ENCODE peak calls at places on chromosome X, in seven cellular contexts. M is Peyer's patch, U is cardiac muscle cell, Z is ovary, O is astrocyte, B is neural progenitor cell, X is upper lobe of right lung. D is an unnamed sample. For H3K4me1, the result is how much of the 10 kb centered on the place peaks cover.

GRCh38 chrX:23398570-23398969 is 63.9 kb downstream of the PTCHD1 start:
- DNase-seq in U (no peak), M (no peak), Z (no peak), B (no peak), X (no peak), O (no peak), D (no peak)

GRCh38 chrX:74179499-74179898 is 124.5 kb upstream of the ZCCHC13 start:
- DNase-seq in M (no peak), Z (no peak), B (no peak), U (no peak), O (no peak), X (no peak), D (no peak)

GRCh38 chrX:77347572-77347971 is 99.6 kb upstream of the FGF16 start:
- DNase-seq in B (peak), O (peak), X (no peak), Z (no peak), M (no peak), U (no peak), D (no peak)

GRCh38 chrX:56068274-56068758 is 163.8 kb upstream of the KLF8 start:
- DNase-seq in B (no peak), O (no peak), M (peak), U (no peak), Z (no peak), X (no peak), D (no peak)

GRCh38 chrX:30607155-30607554 is 29.6 kb upstream of the TASL start:
- DNase-seq in O (no peak), X (no peak), U (no peak), B (no peak), Z (no peak), M (no peak), D (no peak)

GRCh38 chrX:16251782-16252181 is 84.5 kb downstream of the MAGEB17 start:
- DNase-seq in B (no peak), U (no peak), O (no peak), Z (no peak), M (no peak), X (no peak), D (no peak)

GRCh38 chrX:3268804-3269203 is 77.6 kb downstream of the MXRA5 start:
- DNase-seq in U (no peak), B (no peak), Z (no peak), M (no peak), X (no peak), O (peak), D (no peak)

GRCh38 chrX:48631376-48632090 is 34.2 kb downstream of the WDR13 start:
- DNase-seq in Z (peak), X (peak), M (peak), B (peak), O (peak), U (peak), D (peak)

GRCh38 chrX:130110379-130111219 is at the start of gene ELF4:
- DNase-seq in B (peak), M (peak), U (peak), Z (peak), X (peak), O (no peak), D (peak)

GRCh38 chrX:71514367-71515038 is 18.4 kb upstream of the OGT start:
- DNase-seq in U (no peak), O (no peak), M (no peak), B (no peak), X (no peak), Z (no peak), D (no peak)

GRCh38 chrX:8673211-8673610 is 58.7 kb downstream of the ANOS1 start:
- DNase-seq in U (no peak), O (peak), X (no peak), B (no peak), Z (no peak), M (no peak), D (no peak)

GRCh38 chrX:80486299-80486698 is 66.1 kb downstream of the TENT5D start:
- DNase-seq in X (no peak), O (no peak), Z (no peak), M (no peak), B (no peak), U (no peak), D (no peak)

GRCh38 chrX:2652106-2652505 is 39.0 kb upstream of the CD99 start:
- DNase-seq in U (no peak), M (no peak), Z (no peak), B (peak), X (no peak), O (no peak), D (peak)

GRCh38 chrX:132634521-132634920 is 145.7 kb upstream of the MBNL3 start:
- DNase-seq in B (no peak), X (no peak), M (no peak), O (no peak), U (no peak), Z (no peak), D (no peak)

GRCh38 chrX:9566150-9566621 is 101.3 kb downstream of the TBL1X start:
- DNase-seq in X (no peak), O (peak), U (no peak), Z (peak), M (no peak), B (no peak), D (no peak)

GRCh38 chrX:55758033-55758432 is 40.5 kb downstream of the RRAGB start:
- DNase-seq in M (no peak), X (no peak), B (no peak), U (no peak), Z (no peak), O (peak), D (no peak)

GRCh38 chrX:7147431-7147977 is at the start of gene STS:
- DNase-seq in O (peak), Z (peak), M (peak), X (no peak), B (peak), U (peak), D (peak)

GRCh38 chrX:111352424-111352823 is 59.6 kb downstream of the DCX start:
- DNase-seq in M (no peak), X (no peak), Z (no peak), B (no peak), O (peak), U (no peak), D (no peak)

GRCh38 chrX:109578916-109579315 is 42.3 kb downstream of the NXT2 start:
- DNase-seq in O (no peak), U (no peak), M (no peak), X (no peak), Z (no peak), B (no peak), D (no peak)

GRCh38 chrX:8879750-8880149 is 78.6 kb upstream of the FAM9A start:
- DNase-seq in X (no peak), Z (no peak), O (no peak), M (no peak), B (peak), U (no peak), D (peak)

GRCh38 chrX:14922437-14922836 is 49.2 kb downstream of the MOSPD2 start:
- DNase-seq in X (no peak), O (peak), U (peak), B (no peak), M (no peak), Z (no peak), D (no peak)

GRCh38 chrX:48883729-48884128 is 13.8 kb downstream of the TIMM17B start:
- DNase-seq in X (no peak), O (no peak), Z (no peak), B (no peak), M (no peak), U (no peak), D (no peak)

GRCh38 chrX:49001521-49002090 is 458 bp downstream of the GRIPAP1 start:
- DNase-seq in B (peak), Z (no peak), X (peak), M (peak), U (peak), O (peak), D (peak)

GRCh38 chrX:23907496-23908218 is at the start of the genes APOO and CXorf58:
- DNase-seq in M (peak), B (peak), O (peak), Z (peak), X (peak), U (peak), D (peak)

GRCh38 chrX:149881081-149881711 is at the start of gene MAGEA8:
- DNase-seq in U (no peak), X (no peak), O (no peak), B (peak), Z (no peak), M (no peak), D (no peak)

GRCh38 chrX:42495139-42495538 is 282.8 kb downstream of the PPP1R2C start:
- DNase-seq in U (no peak), M (peak), O (no peak), X (no peak), Z (no peak), B (no peak), D (no peak)

GRCh38 chrX:139766545-139766983 is 58.6 kb upstream of the MCF2 start:
- DNase-seq in B (no peak), X (no peak), Z (no peak), U (no peak), O (no peak), M (no peak), D (no peak)

GRCh38 chrX:138001219-138001618 is 435.3 kb downstream of the ZIC3 start:
- DNase-seq in B (no peak), O (no peak), Z (no peak), X (no peak), M (no peak), U (no peak), D (no peak)

GRCh38 chrX:85544609-85545008 is 165.1 kb upstream of the POF1B start:
- DNase-seq in Z (no peak), M (no peak), O (no peak), B (no peak), U (no peak), X (no peak), D (no peak)

GRCh38 chrX:13888284-13888683 is 71.4 kb upstream of the GPM6B start:
- DNase-seq in B (no peak), M (no peak), O (no peak), Z (no peak), X (no peak), U (no peak), D (no peak)

GRCh38 chrX:13893826-13894225 is 76.9 kb upstream of the GPM6B start:
- DNase-seq in M (no peak), X (no peak), Z (no peak), B (no peak), U (no peak), O (no peak), D (no peak)

GRCh38 chrX:13892856-13893255 is 76.0 kb upstream of the GPM6B start:
- DNase-seq in U (no peak), Z (no peak), X (no peak), B (no peak), M (no peak), O (no peak), D (no peak)

GRCh38 chrX:13890806-13891205 is 73.9 kb upstream of the GPM6B start:
- DNase-seq in X (no peak), B (no peak), M (no peak), Z (no peak), O (no peak), U (no peak), D (no peak)

GRCh38 chrX:13891367-13892146 is 74.7 kb upstream of the GPM6B start:
- DNase-seq in X (no peak), Z (no peak), O (no peak), M (no peak), B (peak), U (no peak), D (peak)
- H3K4me1 ChIP-seq in X (under half), Z (under half), O (under half), M (under half), B (under half), U (under half), D (under half)

DNA sequence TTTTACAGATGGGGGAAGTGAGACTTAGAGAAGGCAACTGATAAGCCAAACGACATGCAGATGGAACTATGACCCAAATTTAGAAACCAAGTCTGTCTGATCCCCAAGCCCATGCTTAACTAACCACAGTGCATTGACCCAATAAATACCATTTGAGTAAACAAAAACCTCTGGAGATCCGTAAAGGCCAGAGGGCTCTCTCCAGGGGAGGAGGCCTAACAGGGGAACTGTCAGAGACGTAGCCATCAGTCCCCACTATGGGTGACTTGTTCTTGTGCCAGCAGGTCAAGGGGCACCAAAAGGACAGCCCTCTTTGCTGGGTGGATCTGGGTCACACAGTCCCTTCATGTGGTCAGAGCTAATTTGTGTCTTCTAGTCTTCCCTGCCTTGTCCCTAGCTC is 420.2 kb downstream of the BCOR start:
- DNase-seq in U (no peak), X (no peak), O (no peak), Z (no peak), M (no peak), B (no peak), D (no peak)
- H3K27ac ChIP-seq in U (no peak), X (no peak), O (no peak), Z (no peak), M (no peak), B (no peak), D (no peak)

GRCh38 chrX:10726647-10727046 is 106.3 kb upstream of the MID1 start:
- DNase-seq in U (no peak), B (no peak), X (no peak), M (no peak), O (peak), Z (no peak), D (no peak)

GRCh38 chrX:10729000-10729399 is 108.6 kb upstream of the MID1 start:
- DNase-seq in O (no peak), M (no peak), B (peak), X (no peak), U (peak), Z (no peak), D (no peak)

GRCh38 chrX:10722804-10723364 is 102.5 kb upstream of the MID1 start:
- DNase-seq in O (peak), X (no peak), U (peak), B (peak), Z (no peak), M (peak), D (peak)

DNA sequence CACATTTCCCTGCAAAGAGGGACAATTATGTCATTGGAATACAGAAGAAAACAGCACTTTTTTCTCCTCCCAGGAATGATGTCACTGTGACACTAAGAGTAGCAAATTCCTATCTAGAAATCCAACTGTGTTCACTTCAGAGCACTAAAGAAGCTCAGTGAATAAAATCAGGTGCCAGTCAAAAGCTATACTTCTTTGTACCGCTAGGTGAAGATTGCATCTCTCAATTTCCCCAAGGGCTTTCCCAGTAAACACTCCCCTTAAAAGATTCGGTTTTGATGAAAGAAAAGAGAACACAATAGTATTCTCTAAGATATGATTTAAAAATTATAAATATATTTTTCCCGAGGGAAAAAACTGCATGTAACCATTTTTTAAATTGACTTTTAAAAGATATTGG is 104.7 kb upstream of the MID1 start:
- DNase-seq in X (no peak), O (no peak), U (no peak), Z (no peak), B (peak), M (no peak), D (no peak)
- TF ChIP-seq CTCF in X (no peak), O (peak), U (peak), Z (no peak), B (peak), M (no peak), D (peak)

GRCh38 chrX:107725761-107726555 is 49.6 kb downstream of the TSC22D3 start:
- DNase-seq in M (no peak), Z (peak), O (no peak), U (no peak), X (no peak), B (no peak), D (no peak)
- H3K4me1 ChIP-seq in M (under half), Z (under half), O (under half), U (half or more), X (under half), B (under half), D (under half)